ENCODE peak calls at places on chromosome 12, in eight cellular contexts. M, V, E, D, F, J, C and I are unnamed samples.
A peak's percentile ranks its signal among the peaks of the same experiment; 100 is the strongest.

GRCh38 chr12:12387521-12387920 is 30.6 kb downstream of the BORCS5 start:
- DNase-seq in M (no peak), V (no peak), E (no peak), D (no peak), F (no peak), J (no peak), C (no peak), I (no peak)

GRCh38 chr12:94811611-94812010 is 161.3 kb upstream of the TMCC3 start:
- DNase-seq in M (no peak), V (no peak), E (no peak), D (no peak), F (no peak), J (no peak), C (no peak), I (no peak)

GRCh38 chr12:62865860-62866407 is 69.0 kb downstream of the PPM1H start:
- DNase-seq in M (no peak), V (no peak), E (no peak), D (no peak), F (no peak), J (peak; percentile 69), C (no peak), I (no peak)

GRCh38 chr12:58248599-58248998 is 307.2 kb downstream of the ATP23 start:
- DNase-seq in M (no peak), V (no peak), E (no peak), D (no peak), F (no peak), J (no peak), C (no peak), I (no peak)

GRCh38 chr12:109581856-109582255 is 8.3 kb downstream of the MVK start:
- DNase-seq in M (no peak), V (no peak), E (no peak), D (peak; percentile 26), F (no peak), J (no peak), C (no peak), I (no peak)

GRCh38 chr12:20483776-20484175 is 115.4 kb downstream of the PDE3A start:
- DNase-seq in M (no peak), V (no peak), E (no peak), D (no peak), F (no peak), J (no peak), C (no peak), I (no peak)

GRCh38 chr12:78559441-78559840 is 305.1 kb upstream of the SYT1 start:
- DNase-seq in M (no peak), V (no peak), E (no peak), D (no peak), F (no peak), J (no peak), C (no peak), I (no peak)

GRCh38 chr12:125183187-125184067 is 118.2 kb downstream of the AACS start:
- DNase-seq in M (peak; percentile 78), V (peak; percentile 78), E (peak; percentile 58), D (peak; percentile 81), F (peak; percentile 39), J (peak; percentile 90), C (peak; percentile 6), I (peak; percentile 73)

GRCh38 chr12:43158126-43158525 is 393.9 kb downstream of the ADAMTS20 start:
- DNase-seq in M (no peak), V (no peak), E (no peak), D (no peak), F (no peak), J (no peak), C (no peak), I (no peak)

GRCh38 chr12:63898764-63899337 is 54.4 kb downstream of the SRGAP1 start:
- DNase-seq in M (no peak), V (no peak), E (no peak), D (no peak), F (no peak), J (no peak), C (no peak), I (no peak)

GRCh38 chr12:88015825-88016224 is 13.4 kb downstream of the C12orf50 start:
- DNase-seq in M (no peak), V (no peak), E (no peak), D (no peak), F (no peak), J (no peak), C (no peak), I (no peak)

GRCh38 chr12:13085968-13086686 is 17.3 kb downstream of the GSG1 start:
- DNase-seq in M (no peak), V (no peak), E (no peak), D (no peak), F (no peak), J (no peak), C (no peak), I (no peak)

GRCh38 chr12:230925-231671 is 17.1 kb upstream of the SLC6A12 start:
- DNase-seq in M (no peak), V (no peak), E (no peak), D (no peak), F (no peak), J (no peak), C (no peak), I (no peak)

GRCh38 chr12:12582895-12583303 is 20.2 kb upstream of the DUSP16 start:
- DNase-seq in M (no peak), V (no peak), E (no peak), D (no peak), F (peak; percentile 71), J (no peak), C (no peak), I (no peak)

GRCh38 chr12:1629338-1630080 is 478 bp downstream of the WNT5B start:
- DNase-seq in M (no peak), V (no peak), E (no peak), D (no peak), F (peak; percentile 32), J (peak; percentile 79), C (no peak), I (no peak)

GRCh38 chr12:12913626-12914388 is 22.4 kb downstream of the GPRC5A start:
- DNase-seq in M (no peak), V (peak; percentile 62), E (no peak), D (no peak), F (no peak), J (no peak), C (no peak), I (no peak)

GRCh38 chr12:75560167-75560566 is 48.8 kb upstream of the KRR1 start:
- DNase-seq in M (no peak), V (no peak), E (no peak), D (no peak), F (peak; percentile 68), J (peak; percentile 17), C (no peak), I (no peak)

GRCh38 chr12:8508912-8509841 is 4.1 kb upstream of the CLEC4D start:
- DNase-seq in M (no peak), V (no peak), E (no peak), D (no peak), F (no peak), J (peak; percentile 26), C (no peak), I (no peak)

GRCh38 chr12:24482882-24483604 is 465.9 kb downstream of the BCAT1 start:
- DNase-seq in M (no peak), V (no peak), E (no peak), D (no peak), F (no peak), J (no peak), C (no peak), I (no peak)

GRCh38 chr12:88111074-88111652 is 30.7 kb downstream of the CEP290 start:
- DNase-seq in M (no peak), V (no peak), E (no peak), D (no peak), F (peak; percentile 24), J (peak; percentile 57), C (no peak), I (no peak)

GRCh38 chr12:131114942-131115584 is 161.4 kb downstream of the ADGRD1 start:
- DNase-seq in M (no peak), V (no peak), E (no peak), D (peak; percentile 35), F (no peak), J (no peak), C (no peak), I (no peak)

GRCh38 chr12:132424811-132425210 is 65.1 kb upstream of the FBRSL1 start:
- DNase-seq in M (no peak), V (no peak), E (no peak), D (no peak), F (no peak), J (no peak), C (no peak), I (no peak)

GRCh38 chr12:120529641-120530314 is 820 bp upstream of the COQ5 start:
- DNase-seq in M (no peak), V (no peak), E (no peak), D (no peak), F (peak; percentile 68), J (peak; percentile 65), C (no peak), I (no peak)
- TF ChIP-seq CTCF in M (no peak), V (no peak), E (no peak), D (peak; percentile 15), F (peak; percentile 50), J (no peak), C (no peak), I (no peak)

DNA sequence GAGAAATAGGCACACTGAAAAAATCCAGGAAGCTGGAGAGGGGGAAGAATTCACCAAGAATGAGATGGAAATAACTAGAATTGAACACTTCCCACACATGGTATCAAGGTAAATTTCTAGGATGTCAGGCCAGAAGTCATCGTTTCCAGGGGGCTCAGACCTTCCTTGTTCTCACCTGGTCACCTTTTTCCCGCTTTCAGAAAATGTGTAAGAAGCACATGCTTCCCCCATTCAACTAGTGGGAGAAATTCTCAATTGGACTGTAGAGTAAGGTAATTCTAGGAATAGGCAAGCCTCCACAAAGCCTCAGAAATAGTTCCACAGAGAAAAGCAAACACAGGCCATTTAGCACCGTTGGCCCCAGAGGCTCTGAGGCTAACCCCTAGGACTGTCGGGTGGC is 2.8 kb upstream of the PTMS start:
- DNase-seq in M (no peak), V (no peak), E (no peak), D (no peak), F (no peak), J (no peak), C (no peak), I (no peak)
- H3K4me3 ChIP-seq in M (no peak overlapping the region), V (no peak overlapping the region), E (no peak overlapping the region), D (peak overlapping the region; percentile 84), F (peak overlapping the region; percentile 72), J (peak overlapping the region; percentile 2), C (peak overlapping the region; percentile 15), I (peak overlapping the region; percentile 92)

DNA sequence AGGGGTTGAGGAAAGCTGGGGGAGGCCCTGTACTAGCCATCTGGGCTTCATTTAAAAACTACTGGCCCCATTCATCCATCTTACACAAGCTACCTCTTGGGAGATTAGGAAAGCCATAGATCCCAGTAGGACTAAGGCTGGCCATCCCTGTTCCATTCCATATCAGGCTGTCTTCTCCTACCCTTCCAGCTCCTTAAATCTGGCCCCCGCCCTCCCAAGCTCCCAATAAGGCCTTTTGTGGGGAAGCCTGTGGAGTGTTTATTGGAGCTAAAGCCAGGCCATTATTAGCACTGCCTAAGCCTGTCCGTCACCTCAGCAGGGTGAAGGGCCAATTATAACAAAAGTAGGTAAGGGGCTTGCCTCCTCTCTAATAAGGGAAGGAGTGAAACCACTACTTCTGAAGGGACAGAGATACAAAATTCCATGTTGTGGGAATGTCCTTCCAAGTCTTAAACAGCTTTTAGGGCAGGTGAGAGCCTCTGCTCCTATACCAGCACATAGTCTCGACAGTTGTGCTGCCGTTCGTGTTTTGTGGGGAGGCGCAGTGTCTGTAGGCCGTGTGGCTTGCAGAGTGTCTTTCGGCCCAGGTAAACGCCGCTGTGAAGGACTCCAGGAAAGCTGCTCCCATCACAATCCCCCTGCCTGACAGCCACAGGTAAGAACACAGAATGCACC is 3.7 kb downstream of the MYL6 start:
- DNase-seq in M (no peak), V (no peak), E (no peak), D (no peak), F (no peak), J (peak; percentile 23), C (no peak), I (no peak)
- H3K36me3 ChIP-seq in M (peaks cover 43% of the 10 kb centered on the region), V (no peaks in the 10 kb centered on the region), E (peaks cover 64% of the 10 kb centered on the region), D (peaks cover 21% of the 10 kb centered on the region), F (peaks cover 29% of the 10 kb centered on the region), J (peaks cover 55% of the 10 kb centered on the region), C (peaks cover 60% of the 10 kb centered on the region), I (peaks cover 75% of the 10 kb centered on the region)

GRCh38 chr12:21980544-21980943 is 39.3 kb upstream of the ABCC9 start:
- DNase-seq in M (no peak), V (no peak), E (no peak), D (no peak), F (no peak), J (no peak), C (no peak), I (no peak)
- TF ChIP-seq CTCF in M (no peak), V (no peak), E (no peak), D (no peak), F (no peak), J (no peak), C (no peak), I (no peak)